ENCODE peak calls at places on chromosomes 3 and 15, in eight cellular contexts. J is cardiac muscle cell; E is CD4-positive, alpha-beta memory T cell; Q is SK-N-SH; Z is foreskin keratinocyte; V is AG04450; A is Peyer's patch; D is neuronal stem cell. X is an unnamed sample.
A peak's percentile ranks its signal among the peaks of the same experiment; 100 is the strongest.

GRCh38 chr3:49132437-49133225 is at the start of gene LAMB2:
- DNase-seq in E (no peak), Q (peak; percentile 86), D (peak; percentile 83), Z (peak; percentile 74), J (peak; percentile 87), A (peak; percentile 78), V (peak; percentile 38), X (no peak)

GRCh38 chr15:85137507-85138175 is 156.0 kb downstream of the PDE8A start:
- DNase-seq in E (no peak), Z (no peak), V (no peak), Q (no peak), J (peak; percentile 42), D (no peak), A (no peak), X (no peak)

GRCh38 chr15:42919794-42920280 is 741 bp downstream of the TTBK2 start:
- DNase-seq in A (no peak), V (no peak), E (peak; percentile 41), Q (peak; percentile 39), D (no peak), J (peak; percentile 53), Z (peak; percentile 44), X (no peak)

GRCh38 chr15:92343869-92344643 is 49.6 kb upstream of the ST8SIA2 start:
- DNase-seq in Q (no peak), D (peak; percentile 38), Z (no peak), V (no peak), J (no peak), A (no peak), E (no peak), X (no peak)

GRCh38 chr15:67307156-67307555 is 52.6 kb downstream of the IQCH start:
- DNase-seq in J (no peak), A (no peak), E (no peak), V (no peak), Z (peak; percentile 9), Q (no peak), D (no peak), X (no peak)

GRCh38 chr3:66592061-66592875 is 91.4 kb upstream of the LRIG1 start:
- DNase-seq in V (no peak), E (no peak), A (no peak), Q (no peak), J (no peak), D (peak; percentile 70), Z (no peak), X (no peak)

GRCh38 chr3:67460841-67461240 is 193.6 kb downstream of the SUCLG2 start:
- DNase-seq in V (no peak), D (no peak), A (no peak), Z (no peak), Q (no peak), E (no peak), J (no peak), X (no peak)

GRCh38 chr3:23489338-23490158 is 286.4 kb downstream of the UBE2E2 start:
- DNase-seq in E (no peak), V (no peak), D (no peak), A (no peak), J (no peak), Z (peak; percentile 19), Q (no peak), X (no peak)

GRCh38 chr3:156291269-156292123 is 171.1 kb downstream of the KCNAB1 start:
- DNase-seq in V (no peak), A (no peak), Z (no peak), Q (peak; percentile 68), D (peak; percentile 32), E (no peak), J (peak; percentile 23), X (no peak)

GRCh38 chr15:75455424-75455981 is 4.0 kb upstream of the SIN3A start:
- DNase-seq in V (peak; percentile 36), D (peak; percentile 80), A (peak; percentile 93), J (peak; percentile 91), Z (peak; percentile 76), E (peak; percentile 86), Q (peak; percentile 90), X (no peak)

GRCh38 chr3:50885491-50885890 is 210.8 kb downstream of the DOCK3 start:
- DNase-seq in J (peak; percentile 30), Q (peak; percentile 4), D (peak; percentile 12), V (no peak), Z (peak; percentile 6), E (no peak), A (no peak), X (no peak)

GRCh38 chr15:30889231-30889630 is 14.5 kb upstream of the FAN1 start:
- DNase-seq in Q (no peak), J (peak; percentile 28), V (no peak), Z (no peak), D (no peak), E (no peak), A (no peak), X (no peak)

GRCh38 chr3:28291577-28291976 is 50.2 kb downstream of the CMC1 start:
- DNase-seq in A (no peak), E (no peak), D (no peak), V (no peak), Z (no peak), J (no peak), Q (no peak), X (no peak)

GRCh38 chr15:29696950-29697738 is 125.1 kb downstream of the TJP1 start:
- DNase-seq in J (no peak), V (no peak), D (no peak), A (no peak), Z (no peak), E (no peak), Q (no peak), X (no peak)

GRCh38 chr3:8794247-8794646 is 24.8 kb upstream of the OXTR start:
- DNase-seq in D (no peak), E (no peak), J (no peak), V (no peak), Z (no peak), Q (no peak), A (no peak), X (no peak)

DNA sequence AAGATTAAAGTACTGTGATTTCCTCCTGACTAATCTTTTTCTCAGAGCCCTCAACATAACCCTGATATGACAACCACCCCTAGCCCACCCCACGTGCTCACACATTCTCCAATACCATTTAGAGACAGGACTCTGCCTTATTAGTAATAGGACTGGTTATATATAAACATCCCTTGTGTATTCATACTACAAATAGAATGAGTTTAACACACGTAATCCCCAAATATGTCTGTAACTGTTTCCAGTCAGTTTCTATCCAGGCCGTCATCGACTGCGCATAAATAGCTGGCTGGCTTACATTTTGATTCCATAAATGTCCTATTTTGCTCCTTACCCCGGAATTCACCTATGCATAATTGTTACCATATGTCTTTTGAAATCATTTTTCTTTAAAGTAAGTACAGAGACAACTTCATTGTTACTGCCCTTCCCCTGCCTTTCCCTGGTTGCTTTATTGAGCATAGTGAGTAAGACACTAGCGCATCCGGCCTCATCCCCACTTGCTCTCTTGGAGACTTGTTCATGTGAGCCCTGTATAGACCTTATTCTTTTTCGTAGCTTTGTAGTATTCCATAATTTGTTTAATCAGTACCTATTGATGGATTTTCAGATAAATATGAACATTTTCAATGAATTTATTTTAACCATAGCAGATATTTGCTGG is 3.5 kb upstream of the P2RY14 start:
- DNase-seq in D (no peak), V (peak; percentile 66), Q (no peak), E (no peak), Z (no peak), J (no peak), A (no peak), X (no peak)
- H3K27ac ChIP-seq in D (no peak overlapping the region), V (peak overlapping the region; percentile 84), Q (no peak overlapping the region), E (no peak overlapping the region), Z (no peak overlapping the region), J (no peak overlapping the region), A (no peak overlapping the region), X (no peak overlapping the region)

DNA sequence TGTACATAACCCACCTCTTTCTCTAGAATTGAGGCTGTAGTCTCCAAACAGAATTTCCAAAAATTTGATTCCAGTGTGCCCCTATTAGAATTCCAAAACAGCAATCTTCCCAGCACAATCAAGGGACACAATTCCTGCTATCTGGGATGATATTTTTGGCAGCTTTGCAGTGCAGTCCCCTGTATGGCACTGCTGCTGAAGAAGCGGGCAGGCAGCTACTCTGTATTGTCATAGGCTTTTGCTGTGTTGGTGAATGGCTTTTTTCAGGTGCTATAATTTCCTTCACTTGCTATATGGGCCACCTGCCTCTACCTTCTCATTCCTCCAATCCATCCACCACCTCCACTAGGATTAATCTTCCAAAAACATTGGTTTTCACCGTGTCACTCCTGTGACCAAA is 145.5 kb downstream of the VGLL4 start:
- DNase-seq in Z (no peak), J (no peak), D (no peak), Q (no peak), A (no peak), V (no peak), E (no peak), X (no peak)
- H3K27ac ChIP-seq in Z (no peak overlapping the region), J (no peak overlapping the region), D (no peak overlapping the region), Q (peak overlapping the region; percentile 61), A (no peak overlapping the region), V (peak overlapping the region; percentile 81), E (no peak overlapping the region), X (peak overlapping the region; percentile 79)

DNA sequence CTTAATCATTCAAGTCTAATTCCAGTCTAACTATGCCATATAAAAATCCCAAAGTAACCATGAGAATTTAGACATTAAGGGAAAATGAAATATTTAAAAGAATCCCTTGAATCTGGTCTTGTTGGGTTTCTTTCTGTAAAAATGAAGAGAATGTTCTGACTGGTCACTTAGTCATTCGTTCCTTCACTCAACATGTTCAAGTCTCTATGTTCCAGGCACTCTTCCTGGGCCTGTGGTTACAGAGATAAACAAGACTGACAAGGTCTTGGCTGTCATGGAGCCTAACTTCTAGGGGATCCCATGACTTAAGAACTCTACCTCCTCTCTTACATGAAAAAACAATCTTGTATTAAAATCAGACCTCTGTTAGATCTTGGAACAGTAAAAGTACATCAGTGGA is 638.6 kb upstream of the TBL1XR1 start:
- DNase-seq in E (no peak), Q (no peak), D (no peak), Z (peak; percentile 84), V (peak; percentile 83), J (no peak), A (no peak), X (peak; percentile 65)
- H3K27ac ChIP-seq in E (no peak overlapping the region), Q (peak overlapping the region; percentile 80), D (no peak overlapping the region), Z (no peak overlapping the region), V (no peak overlapping the region), J (no peak overlapping the region), A (no peak overlapping the region), X (peak overlapping the region; percentile 82)

DNA sequence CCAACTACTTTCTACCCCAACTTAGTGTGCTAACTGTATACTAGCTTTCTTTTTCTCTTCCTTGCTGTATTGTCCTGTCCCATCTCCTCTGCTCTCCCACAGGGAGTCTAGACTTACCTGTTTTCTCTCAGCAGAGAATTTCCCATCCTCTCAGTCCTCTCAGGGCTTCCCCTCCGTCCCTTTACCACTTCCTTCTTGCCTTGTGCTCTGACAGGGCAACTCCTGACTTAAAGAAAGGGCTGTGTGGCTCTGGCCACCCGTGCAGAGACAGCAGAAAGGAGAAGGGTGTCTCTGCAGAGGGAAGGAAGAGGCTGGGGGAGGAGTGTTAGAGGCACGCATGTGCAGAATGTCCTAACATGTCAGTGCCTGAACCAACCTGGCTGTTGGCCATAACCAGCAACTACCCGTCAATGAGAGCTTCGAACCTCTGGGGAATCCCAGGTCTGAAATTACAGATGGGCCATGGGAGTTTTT is at the start of gene GCSAM:
- DNase-seq in D (no peak), A (no peak), V (no peak), Q (no peak), E (peak; percentile 73), J (no peak), Z (peak; percentile 83), X (peak; percentile 50)
- H3K27ac ChIP-seq in D (no peak within 1 kb of the TSS), A (peak within 1 kb of the TSS; percentile 11), V (no peak within 1 kb of the TSS), Q (no peak within 1 kb of the TSS), E (peak within 1 kb of the TSS; percentile 76), J (no peak within 1 kb of the TSS), Z (peak within 1 kb of the TSS; percentile 61), X (peak within 1 kb of the TSS; percentile 15)